ENCODE peak calls at places on chromosomes 7 and 10, in eight cellular contexts. M is spleen, K is HCEC 1CT, X is mucosa of gallbladder, Z is NCI-H69, P is NCI-H2171 treated with DMSO at 0.1 percent for 48 hours, Y is osteocyte, Q is HFF-Myc. V is an unnamed sample.

GRCh38 chr7:31892099-31892787 is 178.0 kb downstream of the PDE1C start:
- DNase-seq in Q (no peak), P (peak; percentile 35), X (no peak), M (no peak), Z (no peak), Y (no peak), K (no peak), V (no peak)

GRCh38 chr10:93152136-93152535 is 78.4 kb downstream of the CYP26A1 start:
- DNase-seq in K (peak; percentile 57), P (no peak), Z (no peak), Y (no peak), X (no peak), M (no peak), Q (peak; percentile 83), V (no peak)

GRCh38 chr10:110222896-110223675 is 15.7 kb downstream of the MXI1 start:
- DNase-seq in Z (no peak), Q (no peak), X (no peak), P (no peak), Y (no peak), M (no peak), K (no peak), V (no peak)

GRCh38 chr10:116113721-116114501 is 159.1 kb downstream of the GFRA1 start:
- DNase-seq in Z (no peak), Y (no peak), K (peak; percentile 74), X (no peak), Q (no peak), M (no peak), P (no peak), V (no peak)

GRCh38 chr7:140200102-140200989 is 23.6 kb upstream of the KDM7A start:
- DNase-seq in X (peak; percentile 18), Y (no peak), K (no peak), P (no peak), Z (peak; percentile 87), M (no peak), Q (no peak), V (no peak)

GRCh38 chr7:22156205-22156604 is 200.7 kb downstream of the RAPGEF5 start:
- DNase-seq in Y (no peak), P (no peak), X (no peak), Z (no peak), M (no peak), K (peak; percentile 75), Q (no peak), V (no peak)

GRCh38 chr7:68432585-68432984 is 1165.7 kb upstream of the AUTS2 start:
- DNase-seq in M (no peak), Y (no peak), Z (no peak), Q (no peak), P (no peak), K (no peak), X (no peak), V (no peak)

GRCh38 chr7:11833431-11833830 is 1.4 kb upstream of the THSD7A start:
- DNase-seq in Z (peak; percentile 98), K (no peak), M (no peak), P (peak; percentile 2), Y (no peak), Q (no peak), X (no peak), V (no peak)

GRCh38 chr7:117993377-117994003 is 120.2 kb upstream of the CTTNBP2 start:
- DNase-seq in Q (peak; percentile 6), Y (no peak), Z (peak; percentile 62), X (no peak), P (peak; percentile 32), M (no peak), K (peak; percentile 5), V (no peak)

GRCh38 chr7:150567168-150567567 is at the start of gene GIMAP4:
- DNase-seq in Z (no peak), M (peak; percentile 62), K (no peak), Y (no peak), P (no peak), X (no peak), Q (no peak), V (no peak)

GRCh38 chr10:62250594-62251198 is 17.9 kb downstream of the RTKN2 start:
- DNase-seq in P (no peak), Y (no peak), Q (no peak), X (no peak), K (peak; percentile 80), Z (peak; percentile 62), M (no peak), V (no peak)

GRCh38 chr10:9792181-9792580 is 1225.5 kb upstream of the CELF2 start:
- DNase-seq in K (peak; percentile 16), X (no peak), Q (no peak), P (no peak), Y (no peak), Z (no peak), M (no peak), V (no peak)